ENCODE peak calls at places on chromosomes 4 and X, in four cellular contexts. F is H1, Y is IMR-90, J is mesendoderm. K is an unnamed sample.

GRCh38 chrX:38799995-38800394 is 1.3 kb upstream of the MID1IP1 start:
- DNase-seq in F (no peak), Y (no peak), J (no peak), K (no peak)

GRCh38 chr4:113404846-113405245 is 355.4 kb downstream of the ANK2 start:
- DNase-seq in F (no peak), Y (no peak), J (no peak), K (no peak)

GRCh38 chr4:102501635-102502382 is 650 bp downstream of the NFKB1 start:
- DNase-seq in F (no peak), Y (peak), J (peak), K (peak)

GRCh38 chrX:32195611-32196010 is 1015.7 kb downstream of the DMD start:
- DNase-seq in F (no peak), Y (no peak), J (no peak), K (no peak)

GRCh38 chr4:140131663-140132229 is 22.2 kb downstream of the MAML3 start:
- DNase-seq in F (no peak), Y (no peak), J (no peak), K (no peak)

GRCh38 chrX:134718329-134719317 is 60.4 kb upstream of the PLAC1 start:
- DNase-seq in F (no peak), Y (peak), J (peak), K (no peak)

GRCh38 chr4:107896158-107896645 is 35.1 kb upstream of the CYP2U1 start:
- DNase-seq in F (no peak), Y (peak), J (no peak), K (no peak)

GRCh38 chr4:112379306-112379705 is 82.1 kb downstream of the ALPK1 start:
- DNase-seq in F (peak), Y (no peak), J (peak), K (peak)

GRCh38 chr4:28001698-28002097 is 1141.1 kb downstream of the STIM2 start:
- DNase-seq in F (no peak), Y (no peak), J (peak), K (no peak)

GRCh38 chr4:186757696-186758330 is 34.2 kb upstream of the FAT1 start:
- DNase-seq in F (no peak), Y (no peak), J (no peak), K (no peak)

GRCh38 chr4:26048378-26048882 is 134.4 kb downstream of the SMIM20 start:
- DNase-seq in F (no peak), Y (peak), J (no peak), K (no peak)

GRCh38 chr4:168852933-168853713 is 156.9 kb downstream of the CBR4 start:
- DNase-seq in F (no peak), Y (no peak), J (no peak), K (no peak)

GRCh38 chr4:7680731-7681130 is 246.0 kb upstream of the PSAPL1 start:
- DNase-seq in F (no peak), Y (no peak), J (no peak), K (no peak)

GRCh38 chr4:160947653-160948052 is 1216.1 kb downstream of the FSTL5 start:
- DNase-seq in F (no peak), Y (no peak), J (peak), K (no peak)

GRCh38 chr4:61911313-61911756 is 711.2 kb downstream of the ADGRL3 start:
- DNase-seq in F (peak), Y (no peak), J (peak), K (peak)

GRCh38 chr4:128916832-128917231 is 107.3 kb downstream of the JADE1 start:
- DNase-seq in F (no peak), Y (no peak), J (no peak), K (no peak)

GRCh38 chrX:5708209-5708608 is 520.5 kb downstream of the NLGN4X start:
- DNase-seq in F (no peak), Y (no peak), J (no peak), K (no peak)

GRCh38 chr4:149176019-149176418 is 639.6 kb downstream of the IQCM start:
- DNase-seq in F (no peak), Y (no peak), J (peak), K (peak)

GRCh38 chrX:104707572-104707971 is 141.6 kb downstream of the IL1RAPL2 start:
- DNase-seq in F (no peak), Y (no peak), J (no peak), K (no peak)

GRCh38 chr4:125314676-125315570 is at the start of gene FAT4:
- DNase-seq in F (peak), Y (peak), J (peak), K (peak)

GRCh38 chrX:31435592-31435991 is 363.8 kb upstream of the FTHL17 start:
- DNase-seq in F (peak), Y (peak), J (peak), K (peak)

GRCh38 chr4:689498-690122 is 659 bp upstream of the SLC49A3 start:
- DNase-seq in F (no peak), Y (no peak), J (no peak), K (no peak)

GRCh38 chr4:174580597-174580996 is 58.3 kb upstream of the HPGD start:
- DNase-seq in F (no peak), Y (no peak), J (no peak), K (no peak)
- H3K4ac ChIP-seq in F (no peak), Y (no peak), J (no peak), K (no peak)

GRCh38 chrX:54357414-54358377 is at the start of gene WNK3:
- DNase-seq in F (peak), Y (peak), J (peak), K (peak)
- H4K8ac ChIP-seq in F (peak), Y (peak), J (no peak), K (no peak)

DNA sequence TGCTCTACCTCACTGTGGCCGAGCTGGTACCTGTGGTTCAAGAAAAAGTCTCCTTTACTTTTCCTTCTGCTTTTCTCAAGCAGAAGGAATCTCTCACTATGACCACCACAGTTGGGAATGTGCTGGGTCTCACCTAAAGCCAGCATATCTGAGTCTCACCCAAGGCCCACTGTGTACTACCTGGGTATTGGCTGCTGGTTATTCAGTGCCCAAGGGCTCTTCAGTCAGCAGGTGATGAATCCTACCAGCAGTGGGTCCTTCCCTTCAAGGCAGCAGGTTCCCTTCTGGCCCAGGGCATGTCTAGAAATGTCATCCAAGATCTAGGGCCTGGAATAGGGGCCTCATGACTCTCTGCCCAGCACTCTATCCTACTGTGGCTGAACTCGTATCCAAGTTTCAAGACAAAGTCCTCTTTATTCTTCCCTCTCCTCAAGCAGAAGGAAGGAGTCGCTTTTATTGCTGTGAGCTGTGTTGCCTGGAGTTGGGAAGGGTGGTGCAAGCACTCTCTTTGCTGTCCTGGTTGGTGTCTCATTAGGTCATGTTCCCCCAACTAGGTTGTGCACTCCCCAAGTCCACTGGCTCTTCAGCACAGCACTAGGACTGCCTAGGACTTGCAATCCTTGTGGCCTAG is 6.1 kb downstream of the CXCL10 start:
- DNase-seq in F (no peak), Y (no peak), J (peak), K (no peak)
- H4K5ac ChIP-seq in F (no peak), Y (no peak), J (no peak), K (no peak)

GRCh38 chrX:97402333-97402732 is 518.6 kb downstream of the RPA4 start:
- DNase-seq in F (no peak), Y (no peak), J (no peak), K (no peak)

GRCh38 chrX:97401586-97402101 is 517.9 kb downstream of the RPA4 start:
- DNase-seq in F (no peak), Y (peak), J (no peak), K (no peak)

GRCh38 chrX:97405031-97405685 is 521.5 kb downstream of the RPA4 start:
- DNase-seq in F (no peak), Y (peak), J (no peak), K (no peak)

GRCh38 chrX:97401154-97401553 is 517.4 kb downstream of the RPA4 start:
- DNase-seq in F (no peak), Y (no peak), J (no peak), K (no peak)

GRCh38 chrX:97402903-97403302 is 519.2 kb downstream of the RPA4 start:
- DNase-seq in F (no peak), Y (no peak), J (no peak), K (no peak)
- H3K4ac ChIP-seq in F (no peak), Y (no peak), J (no peak), K (no peak)

GRCh38 chr4:122921300-122921699 is 1.1 kb downstream of the NUDT6 start:
- DNase-seq in F (no peak), Y (no peak), J (no peak), K (no peak)

GRCh38 chr4:122920473-122920872 is 1.9 kb downstream of the NUDT6 start:
- DNase-seq in F (no peak), Y (no peak), J (no peak), K (no peak)

GRCh38 chr4:122921971-122922876 is at the start of gene NUDT6:
- DNase-seq in F (no peak), Y (peak), J (peak), K (peak)

GRCh38 chr4:122917731-122918130 is 4.7 kb downstream of the NUDT6 start:
- DNase-seq in F (no peak), Y (peak), J (no peak), K (no peak)

DNA sequence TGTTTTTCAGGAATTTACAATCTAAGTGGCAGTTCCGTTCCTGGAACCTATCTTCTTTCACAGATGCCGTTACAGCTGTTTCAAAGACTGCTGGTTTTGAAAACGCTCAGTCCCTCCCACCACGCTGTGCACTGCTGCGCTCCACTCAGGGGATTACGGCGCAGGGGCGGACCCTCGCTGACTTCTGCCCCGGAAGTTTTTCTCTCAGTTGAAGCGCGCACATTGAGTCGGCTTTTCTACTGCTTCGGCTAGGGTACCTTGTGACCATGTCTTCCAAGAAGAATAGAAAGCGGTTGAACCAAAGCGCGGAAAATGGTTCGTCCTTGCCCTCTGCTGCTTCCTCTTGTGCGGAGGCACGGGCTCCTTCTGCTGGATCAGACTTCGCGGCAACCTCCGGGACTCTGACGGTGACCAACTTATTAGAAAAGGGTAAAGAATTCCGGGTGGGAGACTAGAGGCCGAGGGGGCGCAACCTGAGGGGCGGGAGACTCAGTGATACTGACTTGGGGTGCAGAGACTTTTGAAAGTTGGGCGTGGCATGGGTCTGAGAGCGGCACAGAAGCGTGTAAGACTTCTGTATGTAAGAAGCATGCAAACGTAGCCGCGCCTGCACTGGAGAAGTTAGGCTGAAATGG is 597 bp upstream of the NUDT6 start:
- DNase-seq in F (no peak), Y (peak), J (peak), K (peak)
- H4K8ac ChIP-seq in F (no peak), Y (peak), J (no peak), K (no peak)

GRCh38 chrX:18441780-18442367 is 16.5 kb downstream of the CDKL5 start:
- DNase-seq in F (no peak), Y (no peak), J (peak), K (no peak)
- H4K5ac ChIP-seq in F (no peak), Y (no peak), J (no peak), K (no peak)

DNA sequence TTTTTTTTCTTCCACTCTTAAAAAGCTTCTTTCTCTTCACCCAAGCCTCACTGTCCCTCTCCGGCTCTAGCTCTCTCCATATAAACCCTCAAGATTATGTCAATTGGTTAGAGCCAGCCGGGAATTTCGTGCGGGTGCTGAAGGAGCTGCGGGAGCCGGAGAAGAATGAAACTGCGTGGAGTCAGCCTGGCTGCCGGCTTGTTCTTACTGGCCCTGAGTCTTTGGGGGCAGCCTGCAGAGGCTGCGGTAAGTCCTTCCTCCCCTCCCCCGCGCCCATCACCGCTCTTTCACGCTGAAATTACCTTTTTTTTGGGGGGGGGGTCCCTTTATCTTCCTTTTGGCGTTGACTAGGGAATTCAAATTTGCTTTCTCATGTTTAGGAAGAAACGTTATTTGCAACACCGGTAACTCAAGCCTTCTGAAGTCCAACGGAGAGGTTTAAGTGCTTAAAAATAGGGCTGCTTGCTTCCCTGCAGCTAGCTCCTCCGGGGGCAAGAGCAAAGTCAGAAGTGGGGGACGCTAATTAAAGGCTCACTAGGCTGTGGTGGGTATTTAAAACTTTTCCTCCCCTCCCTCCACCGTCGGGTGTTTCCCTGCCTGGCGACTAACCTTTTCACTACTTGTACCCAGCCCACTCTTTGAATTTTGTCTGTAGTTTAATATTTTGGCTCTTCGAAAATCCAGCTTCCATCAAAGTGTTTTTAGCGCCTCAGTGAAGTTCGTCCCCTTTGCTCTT is 491 bp downstream of the COL4A5 start:
- DNase-seq in F (no peak), Y (peak), J (no peak), K (peak)
- H3K4ac ChIP-seq in F (no peak), Y (peak), J (peak), K (no peak)

DNA sequence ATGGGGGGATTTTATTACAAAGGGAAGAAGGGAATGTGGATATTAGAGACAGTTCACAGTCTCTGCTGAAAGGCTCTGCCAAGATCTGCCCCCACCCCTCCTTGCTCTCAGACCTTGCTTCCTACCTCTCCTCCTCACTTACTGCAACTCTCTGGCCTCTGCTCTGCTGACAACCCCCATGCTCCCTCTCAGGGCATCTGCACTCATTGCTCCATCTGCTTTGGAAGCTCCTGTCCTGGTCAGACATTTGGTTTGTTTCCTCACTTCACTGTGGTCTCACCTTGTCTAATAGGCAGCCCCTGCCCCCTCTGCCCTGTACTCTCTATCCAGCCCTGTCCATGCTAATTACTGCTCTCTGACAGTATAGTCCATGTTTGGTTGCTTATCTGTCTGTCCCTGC is 189.3 kb downstream of the PTTG2 start:
- DNase-seq in F (no peak), Y (no peak), J (no peak), K (no peak)
- H4K8ac ChIP-seq in F (no peak), Y (peak), J (no peak), K (no peak)

GRCh38 chr4:111014537-111014936 is 391.7 kb upstream of the PITX2 start:
- DNase-seq in F (no peak), Y (no peak), J (no peak), K (no peak)

GRCh38 chr4:111020961-111021360 is 398.1 kb upstream of the PITX2 start:
- DNase-seq in F (no peak), Y (no peak), J (peak), K (no peak)

GRCh38 chr4:111013846-111014245 is 391.0 kb upstream of the PITX2 start:
- DNase-seq in F (no peak), Y (no peak), J (no peak), K (no peak)

GRCh38 chr4:111018231-111018630 is 395.4 kb upstream of the PITX2 start:
- DNase-seq in F (no peak), Y (no peak), J (no peak), K (no peak)

DNA sequence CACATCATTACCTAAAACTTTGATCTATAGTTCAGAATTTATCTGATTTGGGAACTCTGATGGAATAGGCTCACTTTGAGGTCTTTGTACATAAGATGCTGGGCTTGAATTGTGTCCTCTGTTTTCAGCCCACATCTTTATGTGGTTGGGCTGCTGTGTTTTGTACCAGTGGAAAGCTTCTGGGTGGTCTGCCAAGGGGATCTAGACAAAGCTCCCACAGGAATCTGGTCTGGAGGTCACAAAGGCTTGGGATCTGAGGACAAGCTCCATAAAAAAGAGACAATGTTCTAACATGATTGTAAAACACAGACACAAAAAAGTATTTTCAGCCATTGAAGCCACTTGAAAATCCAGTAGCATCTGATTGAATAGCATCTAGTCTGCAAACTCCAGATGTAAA is 393.5 kb upstream of the PITX2 start:
- DNase-seq in F (no peak), Y (no peak), J (no peak), K (no peak)
- H4K5ac ChIP-seq in F (no peak), Y (no peak), J (no peak), K (no peak)

K was measured in H9.